ENCODE peak calls at places on chromosomes 2 and 18, in seven cellular contexts. T, B, G, I, V, C and X are unnamed samples.

GRCh38 chr2:69119104-69119503 is 106.1 kb downstream of the ANTXR1 start:
- DNase-seq in I (no peak), V (no peak), T (no peak), C (no peak), G (no peak), B (no peak), X (peak; percentile 23)

GRCh38 chr2:179020156-179020750 is 29.7 kb downstream of the CCDC141 start:
- DNase-seq in B (peak; percentile 93), G (peak; percentile 3), C (no peak), V (no peak), I (no peak), T (peak; percentile 51), X (no peak)

GRCh38 chr2:135052042-135052876 is at the start of gene RAB3GAP1:
- DNase-seq in C (peak; percentile 79), V (peak; percentile 59), B (peak; percentile 81), T (peak; percentile 90), G (peak; percentile 91), I (peak; percentile 86), X (peak; percentile 70)

GRCh38 chr2:105617631-105618350 is 126.9 kb upstream of the NCK2 start:
- DNase-seq in B (peak; percentile 55), V (no peak), T (no peak), C (peak; percentile 41), I (no peak), G (no peak), X (no peak)

GRCh38 chr2:60976875-60977561 is 40.5 kb upstream of the PEX13 start:
- DNase-seq in G (no peak), V (no peak), T (no peak), B (no peak), C (no peak), I (no peak), X (no peak)

GRCh38 chr18:3771121-3771971 is 321.4 kb downstream of the TGIF1 start:
- DNase-seq in T (peak; percentile 94), I (peak; percentile 65), V (peak; percentile 83), C (peak; percentile 90), B (peak; percentile 45), G (peak; percentile 93), X (peak; percentile 90)

GRCh38 chr2:238720232-238720672 is 127.6 kb upstream of the TWIST2 start:
- DNase-seq in G (no peak), B (peak; percentile 43), V (no peak), C (peak; percentile 34), T (peak; percentile 64), I (peak; percentile 36), X (peak; percentile 43)

GRCh38 chr2:162591403-162592083 is 247.0 kb downstream of the KCNH7 start:
- DNase-seq in T (no peak), B (no peak), C (no peak), I (no peak), V (no peak), G (peak; percentile 52), X (no peak)